ENCODE peak calls at places on chromosomes 11 and 22, in ten cellular contexts. One of them, this sample, is unnamed.

GRCh38 chr11:125214466-125215204 is 50.1 kb downstream of the PKNOX2 start:
- DNase-seq in NT2/D1: peak
- DNase-seq in adipocyte: no peak
- DNase-seq in mesendoderm: no peak
- DNase-seq in brain microvascular endothelial cell: no peak
- DNase-seq in upper lobe of right lung: no peak
- DNase-seq in left ventricle myocardium inferior: peak
- DNase-seq in foreskin fibroblast: no peak
- DNase-seq in mucosa of descending colon: no peak
- DNase-seq in AG04450: no peak
- DNase-seq in this sample: no peak

GRCh38 chr11:46617451-46618314 is at the start of gene ATG13:
- DNase-seq in NT2/D1: peak
- DNase-seq in adipocyte: peak
- DNase-seq in mesendoderm: peak
- DNase-seq in brain microvascular endothelial cell: peak
- DNase-seq in upper lobe of right lung: peak
- DNase-seq in left ventricle myocardium inferior: peak
- DNase-seq in foreskin fibroblast: peak
- DNase-seq in mucosa of descending colon: peak
- DNase-seq in AG04450: peak
- DNase-seq in this sample: peak

GRCh38 chr11:72670041-72670440 is 4.2 kb downstream of the PDE2A start:
- DNase-seq in NT2/D1: no peak
- DNase-seq in adipocyte: no peak
- DNase-seq in mesendoderm: peak
- DNase-seq in brain microvascular endothelial cell: no peak
- DNase-seq in upper lobe of right lung: no peak
- DNase-seq in left ventricle myocardium inferior: no peak
- DNase-seq in foreskin fibroblast: no peak
- DNase-seq in mucosa of descending colon: no peak
- DNase-seq in AG04450: no peak
- DNase-seq in this sample: no peak

GRCh38 chr11:110148775-110149744 is 55.9 kb downstream of the ZC3H12C start:
- DNase-seq in NT2/D1: no peak
- DNase-seq in adipocyte: peak
- DNase-seq in mesendoderm: peak
- DNase-seq in brain microvascular endothelial cell: peak
- DNase-seq in upper lobe of right lung: no peak
- DNase-seq in left ventricle myocardium inferior: no peak
- DNase-seq in foreskin fibroblast: peak
- DNase-seq in mucosa of descending colon: no peak
- DNase-seq in AG04450: no peak
- DNase-seq in this sample: no peak

GRCh38 chr11:31455177-31455576 is 54.2 kb downstream of the IMMP1L start:
- DNase-seq in NT2/D1: no peak
- DNase-seq in adipocyte: no peak
- DNase-seq in mesendoderm: no peak
- DNase-seq in brain microvascular endothelial cell: no peak
- DNase-seq in upper lobe of right lung: no peak
- DNase-seq in left ventricle myocardium inferior: no peak
- DNase-seq in foreskin fibroblast: no peak
- DNase-seq in mucosa of descending colon: no peak
- DNase-seq in AG04450: no peak
- DNase-seq in this sample: no peak

GRCh38 chr11:128525411-128526243 is 61.7 kb downstream of the ETS1 start:
- DNase-seq in NT2/D1: no peak
- DNase-seq in adipocyte: no peak
- DNase-seq in mesendoderm: peak
- DNase-seq in brain microvascular endothelial cell: peak
- DNase-seq in upper lobe of right lung: no peak
- DNase-seq in left ventricle myocardium inferior: no peak
- DNase-seq in foreskin fibroblast: peak
- DNase-seq in mucosa of descending colon: no peak
- DNase-seq in AG04450: no peak
- DNase-seq in this sample: peak

GRCh38 chr11:73154178-73154577 is 12.1 kb upstream of the FCHSD2 start:
- DNase-seq in NT2/D1: no peak
- DNase-seq in adipocyte: no peak
- DNase-seq in mesendoderm: no peak
- DNase-seq in brain microvascular endothelial cell: no peak
- DNase-seq in upper lobe of right lung: no peak
- DNase-seq in left ventricle myocardium inferior: no peak
- DNase-seq in foreskin fibroblast: no peak
- DNase-seq in mucosa of descending colon: peak
- DNase-seq in AG04450: no peak
- DNase-seq in this sample: peak

GRCh38 chr22:49967333-49968241 is 7.0 kb downstream of the PIM3 start:
- DNase-seq in NT2/D1: no peak
- DNase-seq in adipocyte: no peak
- DNase-seq in mesendoderm: no peak
- DNase-seq in brain microvascular endothelial cell: no peak
- DNase-seq in upper lobe of right lung: peak
- DNase-seq in left ventricle myocardium inferior: peak
- DNase-seq in foreskin fibroblast: peak
- DNase-seq in mucosa of descending colon: peak
- DNase-seq in AG04450: no peak
- DNase-seq in this sample: no peak

GRCh38 chr22:24224468-24224867 is 20.4 kb downstream of the GGT5 start:
- DNase-seq in NT2/D1: no peak
- DNase-seq in adipocyte: no peak
- DNase-seq in mesendoderm: no peak
- DNase-seq in brain microvascular endothelial cell: no peak
- DNase-seq in upper lobe of right lung: no peak
- DNase-seq in left ventricle myocardium inferior: no peak
- DNase-seq in foreskin fibroblast: no peak
- DNase-seq in mucosa of descending colon: no peak
- DNase-seq in AG04450: no peak
- DNase-seq in this sample: no peak

GRCh38 chr11:132126973-132127900 is 756.8 kb downstream of the NTM start:
- DNase-seq in NT2/D1: peak
- DNase-seq in adipocyte: peak
- DNase-seq in mesendoderm: peak
- DNase-seq in brain microvascular endothelial cell: peak
- DNase-seq in upper lobe of right lung: no peak
- DNase-seq in left ventricle myocardium inferior: peak
- DNase-seq in foreskin fibroblast: peak
- DNase-seq in mucosa of descending colon: no peak
- DNase-seq in AG04450: peak
- DNase-seq in this sample: peak

GRCh38 chr11:44754876-44755552 is 28.3 kb downstream of the TSPAN18 start:
- DNase-seq in NT2/D1: no peak
- DNase-seq in adipocyte: no peak
- DNase-seq in mesendoderm: no peak
- DNase-seq in brain microvascular endothelial cell: no peak
- DNase-seq in upper lobe of right lung: peak
- DNase-seq in left ventricle myocardium inferior: no peak
- DNase-seq in foreskin fibroblast: no peak
- DNase-seq in mucosa of descending colon: no peak
- DNase-seq in AG04450: no peak
- DNase-seq in this sample: no peak
- H3K4me3 ChIP-seq in NT2/D1: no peak
- H3K4me3 ChIP-seq in adipocyte: no peak
- H3K4me3 ChIP-seq in mesendoderm: no peak
- H3K4me3 ChIP-seq in brain microvascular endothelial cell: no peak
- H3K4me3 ChIP-seq in upper lobe of right lung: no peak
- H3K4me3 ChIP-seq in left ventricle myocardium inferior: no peak
- H3K4me3 ChIP-seq in foreskin fibroblast: no peak
- H3K4me3 ChIP-seq in mucosa of descending colon: no peak
- H3K4me3 ChIP-seq in AG04450: no peak
- H3K4me3 ChIP-seq in this sample: no peak

GRCh38 chr22:37240941-37241320 is 3.1 kb downstream of the RAC2 start:
- DNase-seq in NT2/D1: no peak
- DNase-seq in adipocyte: no peak
- DNase-seq in mesendoderm: no peak
- DNase-seq in brain microvascular endothelial cell: no peak
- DNase-seq in upper lobe of right lung: no peak
- DNase-seq in left ventricle myocardium inferior: no peak
- DNase-seq in foreskin fibroblast: no peak
- DNase-seq in mucosa of descending colon: no peak
- DNase-seq in AG04450: no peak
- DNase-seq in this sample: no peak

GRCh38 chr22:37239336-37240239 is 4.5 kb downstream of the RAC2 start:
- DNase-seq in NT2/D1: no peak
- DNase-seq in adipocyte: no peak
- DNase-seq in mesendoderm: no peak
- DNase-seq in brain microvascular endothelial cell: no peak
- DNase-seq in upper lobe of right lung: no peak
- DNase-seq in left ventricle myocardium inferior: no peak
- DNase-seq in foreskin fibroblast: no peak
- DNase-seq in mucosa of descending colon: no peak
- DNase-seq in AG04450: no peak
- DNase-seq in this sample: no peak

GRCh38 chr22:37242395-37242918 is 1.6 kb downstream of the RAC2 start:
- DNase-seq in NT2/D1: no peak
- DNase-seq in adipocyte: no peak
- DNase-seq in mesendoderm: peak
- DNase-seq in brain microvascular endothelial cell: peak
- DNase-seq in upper lobe of right lung: peak
- DNase-seq in left ventricle myocardium inferior: peak
- DNase-seq in foreskin fibroblast: peak
- DNase-seq in mucosa of descending colon: peak
- DNase-seq in AG04450: no peak
- DNase-seq in this sample: peak

GRCh38 chr22:37240240-37240940 is 3.7 kb downstream of the RAC2 start:
- DNase-seq in NT2/D1: no peak
- DNase-seq in adipocyte: no peak
- DNase-seq in mesendoderm: no peak
- DNase-seq in brain microvascular endothelial cell: no peak
- DNase-seq in upper lobe of right lung: no peak
- DNase-seq in left ventricle myocardium inferior: no peak
- DNase-seq in foreskin fibroblast: no peak
- DNase-seq in mucosa of descending colon: no peak
- DNase-seq in AG04450: no peak
- DNase-seq in this sample: no peak

GRCh38 chr22:37241351-37242142 is 2.5 kb downstream of the RAC2 start:
- DNase-seq in NT2/D1: no peak
- DNase-seq in adipocyte: no peak
- DNase-seq in mesendoderm: no peak
- DNase-seq in brain microvascular endothelial cell: no peak
- DNase-seq in upper lobe of right lung: no peak
- DNase-seq in left ventricle myocardium inferior: no peak
- DNase-seq in foreskin fibroblast: no peak
- DNase-seq in mucosa of descending colon: peak
- DNase-seq in AG04450: no peak
- DNase-seq in this sample: peak
- H3K4me3 ChIP-seq in NT2/D1: no peak
- H3K4me3 ChIP-seq in adipocyte: no peak
- H3K4me3 ChIP-seq in mesendoderm: no peak
- H3K4me3 ChIP-seq in brain microvascular endothelial cell: no peak
- H3K4me3 ChIP-seq in upper lobe of right lung: peak
- H3K4me3 ChIP-seq in left ventricle myocardium inferior: no peak
- H3K4me3 ChIP-seq in foreskin fibroblast: no peak
- H3K4me3 ChIP-seq in mucosa of descending colon: no peak
- H3K4me3 ChIP-seq in AG04450: no peak
- H3K4me3 ChIP-seq in this sample: no peak

DNA sequence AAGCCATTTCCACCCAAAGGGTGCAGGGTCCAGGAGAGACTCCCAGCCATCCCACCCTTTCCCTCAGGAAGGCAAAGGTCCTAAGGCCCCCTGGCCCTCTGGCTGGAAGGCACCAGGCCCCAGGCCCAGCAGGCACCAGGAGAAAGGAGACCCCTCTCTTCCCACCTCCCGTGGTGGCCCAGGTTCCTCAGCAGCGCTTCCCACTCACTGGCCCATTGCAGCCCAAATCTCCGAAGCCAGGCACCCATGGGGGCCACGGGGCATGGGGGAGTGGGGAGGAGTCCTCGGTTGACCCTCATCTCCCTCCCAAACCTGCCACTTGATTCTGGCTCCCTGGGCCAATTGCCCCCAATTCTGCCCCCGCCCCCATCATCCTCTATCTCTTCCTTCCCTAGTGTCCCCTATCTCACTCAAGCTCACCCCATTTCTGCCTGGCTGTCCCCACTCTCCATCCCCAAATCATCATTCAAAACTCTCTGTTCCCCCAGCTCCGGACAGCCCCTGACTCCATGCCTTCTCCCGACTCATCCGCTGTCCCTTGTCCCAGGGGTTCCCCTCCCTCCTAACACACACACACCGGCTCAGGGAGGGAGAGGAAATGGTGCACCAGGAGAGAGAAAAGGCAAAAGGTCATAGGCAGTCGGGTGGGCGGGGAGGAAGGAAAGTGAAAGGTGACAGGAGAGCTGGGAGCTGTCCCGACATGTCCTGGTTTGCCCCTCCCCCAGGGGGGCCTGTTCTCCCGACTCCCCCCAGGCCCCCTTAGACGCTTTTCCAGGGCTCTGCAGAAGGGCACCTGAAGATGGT is 1.2 kb downstream of the LIF start:
- DNase-seq in NT2/D1: no peak
- DNase-seq in adipocyte: no peak
- DNase-seq in mesendoderm: peak
- DNase-seq in brain microvascular endothelial cell: no peak
- DNase-seq in upper lobe of right lung: no peak
- DNase-seq in left ventricle myocardium inferior: no peak
- DNase-seq in foreskin fibroblast: peak
- DNase-seq in mucosa of descending colon: peak
- DNase-seq in AG04450: no peak
- DNase-seq in this sample: peak
- H3K4me3 ChIP-seq in NT2/D1: peak
- H3K4me3 ChIP-seq in adipocyte: peak
- H3K4me3 ChIP-seq in mesendoderm: no peak
- H3K4me3 ChIP-seq in brain microvascular endothelial cell: peak
- H3K4me3 ChIP-seq in upper lobe of right lung: peak
- H3K4me3 ChIP-seq in left ventricle myocardium inferior: peak
- H3K4me3 ChIP-seq in foreskin fibroblast: peak
- H3K4me3 ChIP-seq in mucosa of descending colon: peak
- H3K4me3 ChIP-seq in AG04450: peak
- H3K4me3 ChIP-seq in this sample: peak

GRCh38 chr11:118930152-118930712 is 4.5 kb upstream of the BCL9L start:
- DNase-seq in NT2/D1: peak
- DNase-seq in adipocyte: peak
- DNase-seq in mesendoderm: peak
- DNase-seq in brain microvascular endothelial cell: peak
- DNase-seq in upper lobe of right lung: peak
- DNase-seq in left ventricle myocardium inferior: peak
- DNase-seq in foreskin fibroblast: peak
- DNase-seq in mucosa of descending colon: peak
- DNase-seq in AG04450: no peak
- DNase-seq in this sample: peak
- H3K4me3 ChIP-seq in NT2/D1: peak
- H3K4me3 ChIP-seq in adipocyte: peak
- H3K4me3 ChIP-seq in mesendoderm: peak
- H3K4me3 ChIP-seq in brain microvascular endothelial cell: peak
- H3K4me3 ChIP-seq in upper lobe of right lung: peak
- H3K4me3 ChIP-seq in left ventricle myocardium inferior: peak
- H3K4me3 ChIP-seq in foreskin fibroblast: peak
- H3K4me3 ChIP-seq in mucosa of descending colon: peak
- H3K4me3 ChIP-seq in AG04450: peak
- H3K4me3 ChIP-seq in this sample: peak

DNA sequence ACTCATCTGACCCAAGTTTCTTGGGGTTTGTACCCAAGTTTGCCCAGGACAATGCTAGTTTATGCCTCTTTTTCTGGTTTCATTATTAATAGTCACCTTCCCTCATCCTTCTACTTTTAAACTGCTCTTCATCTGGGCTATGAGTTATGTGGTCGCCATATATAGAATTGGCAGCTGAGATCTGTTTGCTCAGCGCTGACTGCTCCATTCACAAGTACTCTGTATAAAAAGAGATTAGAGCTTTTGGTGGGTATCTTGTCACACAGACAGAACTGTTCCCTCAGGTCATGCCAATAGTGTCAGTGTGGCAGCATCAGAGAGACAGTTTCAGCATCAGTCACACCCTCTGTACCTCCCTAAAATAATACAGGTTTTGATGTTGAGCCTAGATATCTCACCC is 326.0 kb downstream of the RAB38 start:
- DNase-seq in NT2/D1: no peak
- DNase-seq in adipocyte: no peak
- DNase-seq in mesendoderm: no peak
- DNase-seq in brain microvascular endothelial cell: no peak
- DNase-seq in upper lobe of right lung: no peak
- DNase-seq in left ventricle myocardium inferior: no peak
- DNase-seq in foreskin fibroblast: no peak
- DNase-seq in mucosa of descending colon: no peak
- DNase-seq in AG04450: no peak
- DNase-seq in this sample: no peak
- H3K4me3 ChIP-seq in NT2/D1: no peak
- H3K4me3 ChIP-seq in adipocyte: no peak
- H3K4me3 ChIP-seq in mesendoderm: no peak
- H3K4me3 ChIP-seq in brain microvascular endothelial cell: no peak
- H3K4me3 ChIP-seq in upper lobe of right lung: no peak
- H3K4me3 ChIP-seq in left ventricle myocardium inferior: no peak
- H3K4me3 ChIP-seq in foreskin fibroblast: no peak
- H3K4me3 ChIP-seq in mucosa of descending colon: no peak
- H3K4me3 ChIP-seq in AG04450: no peak
- H3K4me3 ChIP-seq in this sample: no peak

This sample was measured in small intestine.